ENCODE peak calls at places on chromosomes 5 and 9, in nine cellular contexts. X, R, Q, Z, B, U, O, H and S are unnamed samples.

GRCh38 chr9:94692601-94693000 is 33.9 kb upstream of the AOPEP start:
- DNase-seq in H (no peak), O (no peak), B (peak), Z (no peak), X (no peak), U (no peak), Q (no peak), R (peak), S (no peak)

GRCh38 chr5:109921735-109922395 is 232.1 kb downstream of the MAN2A1 start:
- DNase-seq in O (peak), X (no peak), R (no peak), Z (peak), Q (peak), B (no peak), U (no peak), H (peak), S (peak)

GRCh38 chr9:128877852-128878251 is 3.9 kb downstream of the KYAT1 start:
- DNase-seq in Z (no peak), U (no peak), H (no peak), O (no peak), Q (no peak), B (no peak), X (no peak), R (peak), S (no peak)

GRCh38 chr9:137374131-137374845 is 48.7 kb downstream of the EXD3 start:
- DNase-seq in O (no peak), X (no peak), Z (peak), U (no peak), B (no peak), Q (no peak), H (no peak), R (no peak), S (no peak)

GRCh38 chr5:51651476-51651875 is 268.2 kb downstream of the ISL1 start:
- DNase-seq in U (no peak), X (no peak), Z (no peak), R (no peak), O (no peak), H (no peak), B (no peak), Q (no peak), S (no peak)

GRCh38 chr9:104091028-104091590 is 3.0 kb upstream of the SMC2 start:
- DNase-seq in B (no peak), H (no peak), O (no peak), U (no peak), X (no peak), Q (no peak), Z (no peak), R (peak), S (no peak)

GRCh38 chr5:180128671-180129261 is 57.2 kb upstream of the RNF130 start:
- DNase-seq in X (no peak), H (no peak), Q (no peak), B (no peak), Z (no peak), O (no peak), U (no peak), R (no peak), S (no peak)

GRCh38 chr5:109880907-109881685 is 191.4 kb downstream of the MAN2A1 start:
- DNase-seq in Z (no peak), Q (peak), R (peak), B (no peak), U (no peak), O (no peak), X (no peak), H (no peak), S (no peak)

GRCh38 chr9:93949694-93950449 is 5.3 kb downstream of the BARX1 start:
- DNase-seq in Z (no peak), R (no peak), B (no peak), X (peak), O (no peak), U (no peak), H (no peak), Q (no peak), S (no peak)

GRCh38 chr5:126358525-126358924 is 64.7 kb upstream of the GRAMD2B start:
- DNase-seq in B (no peak), U (no peak), Q (peak), O (peak), R (no peak), H (no peak), Z (no peak), X (no peak), S (no peak)